ENCODE peak calls at places on chromosomes 4 and X, in nine cellular contexts. L is A673; G is stomach; R is neural progenitor cell; M is CD8-positive, alpha-beta memory T cell; D is fibroblast of lung; I is tibial artery; F is Peyer's patch; Y is ovary. U is an unnamed sample. For H3K9me3, the result is how much of the 10 kb centered on the place peaks cover.

GRCh38 chr4:169009281-169010124 is 552 bp downstream of the CBR4 start:
- DNase-seq in L (peak), G (peak), R (peak), M (peak), D (peak), I (peak), F (peak), Y (peak), U (peak)

GRCh38 chrX:22057667-22058066 is 25.5 kb downstream of the PHEX start:
- DNase-seq in L (no peak), G (no peak), R (no peak), M (no peak), D (no peak), I (no peak), F (peak), Y (no peak), U (no peak)

GRCh38 chr4:74874785-74875367 is 58.0 kb upstream of the PARM1 start:
- DNase-seq in L (peak), G (peak), R (peak), M (no peak), D (peak), I (peak), F (no peak), Y (no peak), U (no peak)

GRCh38 chr4:70671091-70671490 is 4.8 kb upstream of the JCHAIN start:
- DNase-seq in L (no peak), G (no peak), R (no peak), M (no peak), D (no peak), I (no peak), F (no peak), Y (no peak), U (no peak)

GRCh38 chrX:120761810-120762209 is 113.9 kb downstream of the CT47B1 start:
- DNase-seq in L (no peak), G (no peak), R (no peak), M (no peak), D (peak), I (peak), F (no peak), Y (no peak), U (no peak)

GRCh38 chrX:136659174-136659573 is 11.2 kb downstream of the CD40LG start:
- DNase-seq in L (no peak), G (no peak), R (no peak), M (no peak), D (no peak), I (no peak), F (no peak), Y (no peak), U (no peak)

GRCh38 chrX:100408643-100409315 is 1.3 kb downstream of the PCDH19 start:
- DNase-seq in L (no peak), G (no peak), R (peak), M (no peak), D (no peak), I (no peak), F (no peak), Y (no peak), U (no peak)

GRCh38 chr4:151359576-151359975 is 34.2 kb upstream of the SH3D19 start:
- DNase-seq in L (no peak), G (no peak), R (no peak), M (no peak), D (no peak), I (no peak), F (no peak), Y (no peak), U (no peak)

GRCh38 chr4:153494562-153494961 is 28.4 kb downstream of the TMEM131L start:
- DNase-seq in L (no peak), G (no peak), R (no peak), M (no peak), D (no peak), I (no peak), F (no peak), Y (no peak), U (no peak)

GRCh38 chrX:110401142-110401541 is 42.5 kb downstream of the RTL9 start:
- DNase-seq in L (no peak), G (no peak), R (no peak), M (no peak), D (no peak), I (no peak), F (no peak), Y (no peak), U (no peak)

GRCh38 chrX:48665991-48666390 is 17.6 kb upstream of the WAS start:
- DNase-seq in L (no peak), G (no peak), R (no peak), M (no peak), D (peak), I (no peak), F (no peak), Y (no peak), U (no peak)

GRCh38 chr4:39825741-39826231 is 127.8 kb downstream of the UBE2K start:
- DNase-seq in L (peak), G (no peak), R (no peak), M (no peak), D (peak), I (no peak), F (no peak), Y (no peak), U (no peak)

GRCh38 chr4:109072595-109072994 is 229.9 kb downstream of the COL25A1 start:
- DNase-seq in L (peak), G (no peak), R (no peak), M (no peak), D (peak), I (peak), F (no peak), Y (no peak), U (no peak)

GRCh38 chrX:53656845-53657244 is 29.7 kb downstream of the HUWE1 start:
- DNase-seq in L (no peak), G (no peak), R (no peak), M (no peak), D (no peak), I (no peak), F (no peak), Y (no peak), U (no peak)

GRCh38 chr4:41538017-41538733 is at the start of gene LIMCH1:
- DNase-seq in L (peak), G (no peak), R (peak), M (no peak), D (peak), I (peak), F (no peak), Y (peak), U (no peak)

GRCh38 chrX:120309873-120310730 is 1.2 kb downstream of the TMEM255A start:
- DNase-seq in L (peak), G (no peak), R (peak), M (peak), D (peak), I (no peak), F (no peak), Y (peak), U (no peak)

GRCh38 chr4:7652451-7652871 is 217.7 kb upstream of the PSAPL1 start:
- DNase-seq in L (no peak), G (no peak), R (no peak), M (no peak), D (peak), I (no peak), F (no peak), Y (peak), U (no peak)

GRCh38 chr4:12495211-12495610 is 988.9 kb downstream of the RAB28 start:
- DNase-seq in L (no peak), G (no peak), R (no peak), M (no peak), D (no peak), I (no peak), F (no peak), Y (no peak), U (no peak)

GRCh38 chr4:8819421-8820177 is 52.0 kb downstream of the HMX1 start:
- DNase-seq in L (no peak), G (peak), R (peak), M (peak), D (no peak), I (no peak), F (no peak), Y (no peak), U (no peak)

GRCh38 chr4:119788334-119789266 is 160.0 kb upstream of the PDE5A start:
- DNase-seq in L (no peak), G (no peak), R (no peak), M (no peak), D (no peak), I (no peak), F (no peak), Y (no peak), U (no peak)

GRCh38 chr4:180557348-180557747 is 1685.9 kb upstream of the TENM3 start:
- DNase-seq in L (no peak), G (no peak), R (no peak), M (no peak), D (no peak), I (no peak), F (no peak), Y (no peak), U (no peak)

GRCh38 chr4:13829457-13829856 is 201.9 kb upstream of the BOD1L1 start:
- DNase-seq in L (no peak), G (no peak), R (no peak), M (no peak), D (no peak), I (no peak), F (no peak), Y (no peak), U (no peak)

GRCh38 chr4:172546782-172547181 is 621.8 kb upstream of the GALNT7 start:
- DNase-seq in L (no peak), G (no peak), R (no peak), M (no peak), D (no peak), I (no peak), F (no peak), Y (no peak), U (no peak)

GRCh38 chr4:72366601-72367000 is 202.4 kb downstream of the ADAMTS3 start:
- DNase-seq in L (peak), G (no peak), R (no peak), M (no peak), D (no peak), I (no peak), F (no peak), Y (no peak), U (no peak)

GRCh38 chr4:33381806-33382205 is 2661.6 kb downstream of the PCDH7 start:
- DNase-seq in L (no peak), G (no peak), R (no peak), M (no peak), D (no peak), I (no peak), F (no peak), Y (no peak), U (no peak)

GRCh38 chr4:10684631-10685030 is at the start of gene CLNK:
- DNase-seq in L (no peak), G (no peak), R (no peak), M (no peak), D (no peak), I (no peak), F (peak), Y (no peak), U (no peak)

GRCh38 chr4:141771889-141772830 is 135.8 kb downstream of the IL15 start:
- DNase-seq in L (no peak), G (no peak), R (no peak), M (no peak), D (no peak), I (no peak), F (no peak), Y (no peak), U (no peak)

GRCh38 chr4:69640289-69640688 is 847 bp upstream of the UGT2A2 start:
- DNase-seq in L (no peak), G (no peak), R (no peak), M (no peak), D (no peak), I (no peak), F (no peak), Y (no peak), U (no peak)

GRCh38 chr4:123090886-123091285 is 168.5 kb upstream of the NUDT6 start:
- DNase-seq in L (peak), G (no peak), R (no peak), M (no peak), D (no peak), I (no peak), F (no peak), Y (no peak), U (no peak)

GRCh38 chrX:666762-667161 is 36.2 kb downstream of the SHOX start:
- DNase-seq in L (no peak), G (no peak), R (no peak), M (no peak), D (no peak), I (no peak), F (no peak), Y (no peak), U (no peak)

GRCh38 chr4:5753766-5754528 is 42.9 kb downstream of the EVC start:
- DNase-seq in L (no peak), G (no peak), R (no peak), M (no peak), D (peak), I (no peak), F (no peak), Y (no peak), U (no peak)

GRCh38 chr4:152352645-152353116 is 183.2 kb downstream of the FBXW7 start:
- DNase-seq in L (peak), G (no peak), R (peak), M (no peak), D (peak), I (peak), F (peak), Y (peak), U (no peak)

DNA sequence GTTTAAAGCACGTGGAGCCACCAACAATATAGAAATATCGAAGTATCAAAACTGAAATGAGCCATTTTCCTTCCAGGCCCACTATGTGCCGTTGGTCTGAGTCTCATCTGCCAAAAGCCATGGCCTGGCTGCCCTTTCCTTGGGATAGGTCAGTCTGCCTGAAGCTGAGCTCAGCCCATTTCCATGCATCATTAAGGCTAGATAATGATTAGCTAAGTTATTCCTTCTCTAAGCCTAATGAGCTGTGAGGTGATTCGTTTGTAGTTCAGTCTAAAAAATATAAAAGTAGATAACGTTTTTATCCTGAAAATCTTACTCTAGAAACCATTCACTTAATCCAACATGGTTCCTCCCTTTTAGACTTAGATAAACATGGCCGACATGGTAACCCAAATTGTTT is 936.2 kb upstream of the LCORL start:
- DNase-seq in L (no peak), G (no peak), R (no peak), M (no peak), D (no peak), I (no peak), F (no peak), Y (no peak), U (no peak)
- H3K9me3 ChIP-seq in L (under half), G (under half), R (under half), M (under half), D (under half), I (under half), F (under half), Y (under half), U (under half)

GRCh38 chr4:112361181-112361791 is 64.1 kb downstream of the ALPK1 start:
- DNase-seq in L (peak), G (no peak), R (peak), M (no peak), D (peak), I (no peak), F (no peak), Y (no peak), U (no peak)
- H3K9me3 ChIP-seq in L (under half), G (under half), R (under half), M (under half), D (under half), I (under half), F (under half), Y (under half), U (under half)

GRCh38 chr4:110621839-110622751 is 782 bp downstream of the PITX2 start:
- DNase-seq in L (no peak), G (no peak), R (peak), M (no peak), D (no peak), I (no peak), F (no peak), Y (no peak), U (no peak)

GRCh38 chr4:110621328-110621812 is 1.5 kb downstream of the PITX2 start:
- DNase-seq in L (no peak), G (no peak), R (no peak), M (no peak), D (no peak), I (no peak), F (no peak), Y (no peak), U (no peak)

GRCh38 chr4:110623710-110624015 is 786 bp upstream of the PITX2 start:
- DNase-seq in L (no peak), G (no peak), R (no peak), M (no peak), D (no peak), I (no peak), F (no peak), Y (no peak), U (no peak)

GRCh38 chr4:110624016-110624770 is 1.3 kb upstream of the PITX2 start:
- DNase-seq in L (no peak), G (no peak), R (no peak), M (no peak), D (no peak), I (no peak), F (no peak), Y (no peak), U (no peak)

DNA sequence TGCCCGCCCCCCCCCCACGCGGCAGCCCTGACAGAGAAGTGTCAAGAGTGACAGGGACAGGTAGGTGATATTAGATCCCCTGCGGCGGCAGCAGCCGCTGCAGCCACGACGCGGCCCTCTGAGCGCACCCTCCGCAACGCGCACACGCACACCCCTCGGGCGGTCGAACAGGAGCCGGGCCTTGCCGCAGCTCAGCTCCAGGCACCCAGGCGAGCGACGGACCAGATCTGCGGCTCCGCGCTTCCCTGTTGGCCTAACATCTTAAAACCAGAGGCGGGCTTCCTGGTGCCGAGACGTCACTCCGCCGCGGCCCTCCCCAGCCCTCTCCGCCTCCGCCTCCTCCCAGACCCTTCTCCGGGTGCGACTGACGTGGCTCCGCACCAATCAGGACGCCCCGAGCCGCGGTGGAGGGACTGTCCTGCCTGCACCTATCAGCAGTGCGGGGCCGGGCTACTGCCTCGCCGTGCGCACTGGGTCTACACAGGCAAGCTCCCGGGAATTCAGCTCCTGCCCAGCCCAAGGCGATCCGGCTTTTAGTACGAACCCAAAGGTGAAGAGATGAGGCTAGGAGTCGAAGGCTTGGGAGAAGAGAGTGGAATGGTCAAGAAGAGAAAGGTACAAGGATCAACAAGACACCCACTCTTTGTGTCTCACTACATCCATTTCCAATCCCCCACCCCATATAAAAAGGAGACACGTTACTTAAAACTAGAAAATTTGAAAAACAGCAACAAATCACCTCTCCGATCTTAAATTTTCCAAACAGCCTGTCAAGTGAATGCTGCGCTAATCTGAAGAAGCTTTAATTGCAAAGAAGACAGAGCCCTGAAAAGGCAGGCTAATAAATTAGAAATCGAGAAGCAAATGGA is at the start of gene PITX2:
- DNase-seq in L (no peak), G (no peak), R (peak), M (no peak), D (peak), I (no peak), F (no peak), Y (peak), U (no peak)
- H3K9me3 ChIP-seq in L (under half), G (under half), R (under half), M (under half), D (under half), I (under half), F (under half), Y (under half), U (under half)

GRCh38 chr4:478373-478772 is 20.6 kb downstream of the ZNF721 start:
- DNase-seq in L (no peak), G (no peak), R (no peak), M (no peak), D (peak), I (no peak), F (no peak), Y (no peak), U (no peak)

GRCh38 chr4:476501-476900 is 22.5 kb downstream of the ZNF721 start:
- DNase-seq in L (no peak), G (no peak), R (no peak), M (no peak), D (peak), I (no peak), F (no peak), Y (no peak), U (no peak)

GRCh38 chr4:475962-476361 is 23.0 kb downstream of the ZNF721 start:
- DNase-seq in L (no peak), G (no peak), R (no peak), M (no peak), D (no peak), I (no peak), F (no peak), Y (no peak), U (no peak)

GRCh38 chr4:473575-474457 is 25.1 kb downstream of the ZNF721 start:
- DNase-seq in L (peak), G (peak), R (peak), M (peak), D (peak), I (peak), F (peak), Y (peak), U (peak)

DNA sequence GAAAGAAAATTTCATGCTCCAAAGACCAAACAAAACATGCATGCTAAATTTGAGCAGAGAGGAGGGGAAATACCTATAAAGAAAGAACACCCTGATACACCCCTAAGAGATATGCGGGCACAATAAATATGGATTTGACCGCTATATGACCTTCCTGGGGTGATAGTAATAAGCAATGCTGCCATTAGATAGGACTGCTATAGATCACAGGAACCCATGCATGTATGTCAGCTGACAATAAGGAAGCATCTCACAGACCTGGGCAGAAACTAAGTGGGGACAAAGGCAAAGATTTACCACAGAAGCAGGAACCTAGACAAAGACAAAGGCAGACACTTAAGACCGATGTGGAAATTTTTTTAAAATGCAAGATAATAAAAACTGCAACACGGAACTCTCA is 21.3 kb downstream of the ZNF721 start:
- DNase-seq in L (no peak), G (no peak), R (no peak), M (no peak), D (no peak), I (no peak), F (no peak), Y (no peak), U (no peak)
- H3K9me3 ChIP-seq in L (under half), G (under half), R (under half), M (under half), D (under half), I (under half), F (under half), Y (under half), U (under half)